ENCODE peak calls at places on chromosomes 12 and 14, in nine cellular contexts. One of them, this sample, is unnamed.

GRCh38 chr12:127179199-127179598 is 1087.8 kb upstream of the TMEM132C start:
- DNase-seq in OCI-LY7: no peak
- DNase-seq in left ventricle myocardium inferior: no peak
- DNase-seq in transverse colon: no peak
- DNase-seq in psoas muscle: no peak
- DNase-seq in foreskin fibroblast: peak
- DNase-seq in A549: no peak
- DNase-seq in PC-9: no peak
- DNase-seq in tibial artery: peak
- DNase-seq in this sample: no peak

GRCh38 chr14:27528328-27528727 is 930.5 kb upstream of the NOVA1 start:
- DNase-seq in OCI-LY7: no peak
- DNase-seq in left ventricle myocardium inferior: no peak
- DNase-seq in transverse colon: no peak
- DNase-seq in psoas muscle: no peak
- DNase-seq in foreskin fibroblast: no peak
- DNase-seq in A549: peak
- DNase-seq in PC-9: no peak
- DNase-seq in tibial artery: no peak
- DNase-seq in this sample: no peak

GRCh38 chr12:75848533-75848932 is 183.0 kb downstream of the PHLDA1 start:
- DNase-seq in OCI-LY7: no peak
- DNase-seq in left ventricle myocardium inferior: no peak
- DNase-seq in transverse colon: no peak
- DNase-seq in psoas muscle: no peak
- DNase-seq in foreskin fibroblast: peak
- DNase-seq in A549: no peak
- DNase-seq in PC-9: no peak
- DNase-seq in tibial artery: no peak
- DNase-seq in this sample: no peak

GRCh38 chr12:9699898-9700605 is 30.5 kb downstream of the CLEC2D start:
- DNase-seq in OCI-LY7: no peak
- DNase-seq in left ventricle myocardium inferior: no peak
- DNase-seq in transverse colon: no peak
- DNase-seq in psoas muscle: no peak
- DNase-seq in foreskin fibroblast: peak
- DNase-seq in A549: no peak
- DNase-seq in PC-9: no peak
- DNase-seq in tibial artery: no peak
- DNase-seq in this sample: no peak

GRCh38 chr12:113019045-113019444 is 37.5 kb upstream of the DTX1 start:
- DNase-seq in OCI-LY7: no peak
- DNase-seq in left ventricle myocardium inferior: no peak
- DNase-seq in transverse colon: no peak
- DNase-seq in psoas muscle: no peak
- DNase-seq in foreskin fibroblast: peak
- DNase-seq in A549: no peak
- DNase-seq in PC-9: peak
- DNase-seq in tibial artery: no peak
- DNase-seq in this sample: no peak

GRCh38 chr14:23058654-23059504 is 1.6 kb upstream of the CDH24 start:
- DNase-seq in OCI-LY7: no peak
- DNase-seq in left ventricle myocardium inferior: no peak
- DNase-seq in transverse colon: no peak
- DNase-seq in psoas muscle: peak
- DNase-seq in foreskin fibroblast: peak
- DNase-seq in A549: no peak
- DNase-seq in PC-9: no peak
- DNase-seq in tibial artery: no peak
- DNase-seq in this sample: no peak

GRCh38 chr12:6425588-6426531 is 18.9 kb upstream of the CD27 start:
- DNase-seq in OCI-LY7: peak
- DNase-seq in left ventricle myocardium inferior: no peak
- DNase-seq in transverse colon: no peak
- DNase-seq in psoas muscle: no peak
- DNase-seq in foreskin fibroblast: no peak
- DNase-seq in A549: no peak
- DNase-seq in PC-9: no peak
- DNase-seq in tibial artery: no peak
- DNase-seq in this sample: no peak

GRCh38 chr14:81990312-81990761 is 456.7 kb upstream of the SEL1L start:
- DNase-seq in OCI-LY7: peak
- DNase-seq in left ventricle myocardium inferior: no peak
- DNase-seq in transverse colon: peak
- DNase-seq in psoas muscle: no peak
- DNase-seq in foreskin fibroblast: peak
- DNase-seq in A549: peak
- DNase-seq in PC-9: peak
- DNase-seq in tibial artery: no peak
- DNase-seq in this sample: peak

GRCh38 chr12:52215587-52216031 is 17.4 kb upstream of the KRT7 start:
- DNase-seq in OCI-LY7: no peak
- DNase-seq in left ventricle myocardium inferior: no peak
- DNase-seq in transverse colon: no peak
- DNase-seq in psoas muscle: no peak
- DNase-seq in foreskin fibroblast: peak
- DNase-seq in A549: peak
- DNase-seq in PC-9: peak
- DNase-seq in tibial artery: peak
- DNase-seq in this sample: no peak

GRCh38 chr14:68140111-68140741 is 320.6 kb downstream of the RAD51B start:
- DNase-seq in OCI-LY7: no peak
- DNase-seq in left ventricle myocardium inferior: no peak
- DNase-seq in transverse colon: peak
- DNase-seq in psoas muscle: no peak
- DNase-seq in foreskin fibroblast: peak
- DNase-seq in A549: peak
- DNase-seq in PC-9: peak
- DNase-seq in tibial artery: no peak
- DNase-seq in this sample: no peak

GRCh38 chr12:83016226-83016835 is 329.6 kb downstream of the TMTC2 start:
- DNase-seq in OCI-LY7: no peak
- DNase-seq in left ventricle myocardium inferior: no peak
- DNase-seq in transverse colon: no peak
- DNase-seq in psoas muscle: no peak
- DNase-seq in foreskin fibroblast: peak
- DNase-seq in A549: peak
- DNase-seq in PC-9: peak
- DNase-seq in tibial artery: no peak
- DNase-seq in this sample: no peak

GRCh38 chr12:6964605-6965025 is 5.8 kb downstream of the PHB2 start:
- DNase-seq in OCI-LY7: no peak
- DNase-seq in left ventricle myocardium inferior: no peak
- DNase-seq in transverse colon: no peak
- DNase-seq in psoas muscle: no peak
- DNase-seq in foreskin fibroblast: no peak
- DNase-seq in A549: no peak
- DNase-seq in PC-9: no peak
- DNase-seq in tibial artery: no peak
- DNase-seq in this sample: no peak

GRCh38 chr12:6538420-6539275 is 4.3 kb downstream of the GAPDH start:
- DNase-seq in OCI-LY7: peak
- DNase-seq in left ventricle myocardium inferior: no peak
- DNase-seq in transverse colon: no peak
- DNase-seq in psoas muscle: no peak
- DNase-seq in foreskin fibroblast: peak
- DNase-seq in A549: peak
- DNase-seq in PC-9: peak
- DNase-seq in tibial artery: no peak
- DNase-seq in this sample: no peak

GRCh38 chr12:53174881-53175491 is 5.5 kb upstream of the ZNF740 start:
- DNase-seq in OCI-LY7: peak
- DNase-seq in left ventricle myocardium inferior: no peak
- DNase-seq in transverse colon: no peak
- DNase-seq in psoas muscle: no peak
- DNase-seq in foreskin fibroblast: peak
- DNase-seq in A549: peak
- DNase-seq in PC-9: peak
- DNase-seq in tibial artery: no peak
- DNase-seq in this sample: no peak

GRCh38 chr12:126781593-126781992 is 1485.4 kb upstream of the TMEM132C start:
- DNase-seq in OCI-LY7: no peak
- DNase-seq in left ventricle myocardium inferior: no peak
- DNase-seq in transverse colon: no peak
- DNase-seq in psoas muscle: no peak
- DNase-seq in foreskin fibroblast: no peak
- DNase-seq in A549: no peak
- DNase-seq in PC-9: no peak
- DNase-seq in tibial artery: no peak
- DNase-seq in this sample: no peak

GRCh38 chr12:122099280-122099749 is 20.8 kb downstream of the MLXIP start:
- DNase-seq in OCI-LY7: no peak
- DNase-seq in left ventricle myocardium inferior: no peak
- DNase-seq in transverse colon: no peak
- DNase-seq in psoas muscle: peak
- DNase-seq in foreskin fibroblast: no peak
- DNase-seq in A549: no peak
- DNase-seq in PC-9: no peak
- DNase-seq in tibial artery: no peak
- DNase-seq in this sample: no peak
- H3K4me3 ChIP-seq in OCI-LY7: no peak
- H3K4me3 ChIP-seq in left ventricle myocardium inferior: no peak
- H3K4me3 ChIP-seq in transverse colon: no peak
- H3K4me3 ChIP-seq in psoas muscle: no peak
- H3K4me3 ChIP-seq in foreskin fibroblast: no peak
- H3K4me3 ChIP-seq in A549: no peak
- H3K4me3 ChIP-seq in PC-9: no peak
- H3K4me3 ChIP-seq in tibial artery: no peak
- H3K4me3 ChIP-seq in this sample: no peak

GRCh38 chr14:105945891-105946290 is 419.5 kb downstream of the TMEM121 start:
- DNase-seq in OCI-LY7: no peak
- DNase-seq in left ventricle myocardium inferior: no peak
- DNase-seq in transverse colon: no peak
- DNase-seq in psoas muscle: no peak
- DNase-seq in foreskin fibroblast: no peak
- DNase-seq in A549: no peak
- DNase-seq in PC-9: no peak
- DNase-seq in tibial artery: no peak
- DNase-seq in this sample: no peak
- TF ChIP-seq CTCF in OCI-LY7: no peak
- TF ChIP-seq CTCF in left ventricle myocardium inferior: peak
- TF ChIP-seq CTCF in transverse colon: no peak
- TF ChIP-seq CTCF in psoas muscle: no peak
- TF ChIP-seq CTCF in foreskin fibroblast: no peak
- TF ChIP-seq CTCF in A549: peak
- TF ChIP-seq CTCF in PC-9: no peak
- TF ChIP-seq CTCF in tibial artery: no peak
- TF ChIP-seq CTCF in this sample: peak

GRCh38 chr14:94110552-94111181 is at the start of gene IFI27:
- DNase-seq in OCI-LY7: no peak
- DNase-seq in left ventricle myocardium inferior: peak
- DNase-seq in transverse colon: peak
- DNase-seq in psoas muscle: no peak
- DNase-seq in foreskin fibroblast: peak
- DNase-seq in A549: no peak
- DNase-seq in PC-9: peak
- DNase-seq in tibial artery: no peak
- DNase-seq in this sample: no peak

GRCh38 chr14:94109915-94110250 is 653 bp upstream of the IFI27 start:
- DNase-seq in OCI-LY7: no peak
- DNase-seq in left ventricle myocardium inferior: no peak
- DNase-seq in transverse colon: no peak
- DNase-seq in psoas muscle: no peak
- DNase-seq in foreskin fibroblast: no peak
- DNase-seq in A549: no peak
- DNase-seq in PC-9: no peak
- DNase-seq in tibial artery: no peak
- DNase-seq in this sample: no peak

GRCh38 chr14:94112513-94113060 is 2.1 kb downstream of the IFI27 start:
- DNase-seq in OCI-LY7: no peak
- DNase-seq in left ventricle myocardium inferior: no peak
- DNase-seq in transverse colon: peak
- DNase-seq in psoas muscle: no peak
- DNase-seq in foreskin fibroblast: peak
- DNase-seq in A549: no peak
- DNase-seq in PC-9: no peak
- DNase-seq in tibial artery: no peak
- DNase-seq in this sample: no peak

GRCh38 chr14:94113073-94113472 is 2.5 kb downstream of the IFI27 start:
- DNase-seq in OCI-LY7: no peak
- DNase-seq in left ventricle myocardium inferior: no peak
- DNase-seq in transverse colon: no peak
- DNase-seq in psoas muscle: no peak
- DNase-seq in foreskin fibroblast: no peak
- DNase-seq in A549: no peak
- DNase-seq in PC-9: no peak
- DNase-seq in tibial artery: no peak
- DNase-seq in this sample: no peak

GRCh38 chr14:94111276-94112095 is 950 bp downstream of the IFI27 start:
- DNase-seq in OCI-LY7: no peak
- DNase-seq in left ventricle myocardium inferior: no peak
- DNase-seq in transverse colon: no peak
- DNase-seq in psoas muscle: no peak
- DNase-seq in foreskin fibroblast: no peak
- DNase-seq in A549: no peak
- DNase-seq in PC-9: no peak
- DNase-seq in tibial artery: no peak
- DNase-seq in this sample: no peak
- H3K4me3 ChIP-seq in OCI-LY7: no peak
- H3K4me3 ChIP-seq in left ventricle myocardium inferior: peak
- H3K4me3 ChIP-seq in transverse colon: peak
- H3K4me3 ChIP-seq in psoas muscle: peak
- H3K4me3 ChIP-seq in foreskin fibroblast: no peak
- H3K4me3 ChIP-seq in A549: no peak
- H3K4me3 ChIP-seq in PC-9: no peak
- H3K4me3 ChIP-seq in tibial artery: peak
- H3K4me3 ChIP-seq in this sample: no peak

GRCh38 chr14:51367600-51367931 is 127.5 kb downstream of the TMX1 start:
- DNase-seq in OCI-LY7: no peak
- DNase-seq in left ventricle myocardium inferior: no peak
- DNase-seq in transverse colon: no peak
- DNase-seq in psoas muscle: no peak
- DNase-seq in foreskin fibroblast: peak
- DNase-seq in A549: no peak
- DNase-seq in PC-9: no peak
- DNase-seq in tibial artery: no peak
- DNase-seq in this sample: no peak

GRCh38 chr14:51370758-51371386 is 130.8 kb downstream of the TMX1 start:
- DNase-seq in OCI-LY7: no peak
- DNase-seq in left ventricle myocardium inferior: no peak
- DNase-seq in transverse colon: no peak
- DNase-seq in psoas muscle: no peak
- DNase-seq in foreskin fibroblast: peak
- DNase-seq in A549: no peak
- DNase-seq in PC-9: no peak
- DNase-seq in tibial artery: no peak
- DNase-seq in this sample: no peak

GRCh38 chr14:51365241-51365940 is 125.3 kb downstream of the TMX1 start:
- DNase-seq in OCI-LY7: no peak
- DNase-seq in left ventricle myocardium inferior: no peak
- DNase-seq in transverse colon: no peak
- DNase-seq in psoas muscle: no peak
- DNase-seq in foreskin fibroblast: peak
- DNase-seq in A549: no peak
- DNase-seq in PC-9: no peak
- DNase-seq in tibial artery: no peak
- DNase-seq in this sample: no peak

GRCh38 chr14:51368721-51369163 is 128.7 kb downstream of the TMX1 start:
- DNase-seq in OCI-LY7: no peak
- DNase-seq in left ventricle myocardium inferior: no peak
- DNase-seq in transverse colon: no peak
- DNase-seq in psoas muscle: no peak
- DNase-seq in foreskin fibroblast: peak
- DNase-seq in A549: no peak
- DNase-seq in PC-9: no peak
- DNase-seq in tibial artery: no peak
- DNase-seq in this sample: no peak

GRCh38 chr14:51369814-51370213 is 129.8 kb downstream of the TMX1 start:
- DNase-seq in OCI-LY7: peak
- DNase-seq in left ventricle myocardium inferior: no peak
- DNase-seq in transverse colon: no peak
- DNase-seq in psoas muscle: no peak
- DNase-seq in foreskin fibroblast: no peak
- DNase-seq in A549: no peak
- DNase-seq in PC-9: no peak
- DNase-seq in tibial artery: no peak
- DNase-seq in this sample: no peak
- TF ChIP-seq CTCF in OCI-LY7: peak
- TF ChIP-seq CTCF in left ventricle myocardium inferior: peak
- TF ChIP-seq CTCF in transverse colon: peak
- TF ChIP-seq CTCF in psoas muscle: peak
- TF ChIP-seq CTCF in foreskin fibroblast: no peak
- TF ChIP-seq CTCF in A549: peak
- TF ChIP-seq CTCF in PC-9: peak
- TF ChIP-seq CTCF in tibial artery: no peak
- TF ChIP-seq CTCF in this sample: peak

This sample was measured in GM12864.